ENCODE peak calls at places on chromosomes 4 and X, in nine cellular contexts. W is GM23248; J is activated T-cell treated with anti-CD3 and anti-CD28 coated beads, Interleukin-2, amount 50 U/mL, for 48 hours; L is activated naive CD8-positive, alpha-beta T cell treated with anti-CD3 and anti-CD28 coated beads, Interleukin-2, amount 50 U/mL, for 16 hours; G is IMR-90; I is suprapubic skin; S is stimulated activated CD4-positive, alpha-beta T cell treated with anti-CD3 and anti-CD28 coated beads, Interleukin-15, amount 100 ng/mL, for 1 hour; R is NCI-H1417; F is posterior cingulate gyrus. A is an unnamed sample.

GRCh38 chrX:54043696-54044125 is 562 bp downstream of the PHF8 start:
- DNase-seq in I (no peak), R (no peak), S (peak; percentile 7), W (peak; percentile 62), L (no peak), J (no peak), F (peak; percentile 37), G (peak; percentile 10), A (peak; percentile 22)

GRCh38 chrX:136868283-136869055 is 12.1 kb downstream of the RBMX start:
- DNase-seq in L (no peak), G (no peak), W (no peak), F (no peak), S (no peak), R (no peak), J (no peak), I (no peak), A (no peak)

GRCh38 chr4:76780781-76781697 is 116.9 kb downstream of the SOWAHB start:
- DNase-seq in R (no peak), W (no peak), G (no peak), L (no peak), F (no peak), J (no peak), S (no peak), I (no peak), A (no peak)

GRCh38 chr4:124018383-124019317 is 622.1 kb downstream of the SPRY1 start:
- DNase-seq in W (peak; percentile 59), F (no peak), G (peak; percentile 37), J (no peak), R (peak; percentile 60), L (no peak), I (peak; percentile 79), S (no peak), A (peak; percentile 77)

GRCh38 chrX:123274796-123275195 is 90.7 kb downstream of the GRIA3 start:
- DNase-seq in L (no peak), F (no peak), G (no peak), S (no peak), R (no peak), J (no peak), I (no peak), W (peak; percentile 17), A (no peak)

GRCh38 chrX:2679534-2680485 is 11.3 kb upstream of the CD99 start:
- DNase-seq in S (no peak), W (no peak), L (no peak), I (no peak), G (peak; percentile 41), R (no peak), F (no peak), J (no peak), A (no peak)

GRCh38 chr4:77599378-77599777 is 6.2 kb upstream of the CXCL13 start:
- DNase-seq in W (peak; percentile 64), S (no peak), L (no peak), J (no peak), I (no peak), R (no peak), G (peak; percentile 41), F (no peak), A (no peak)

GRCh38 chrX:76029385-76029784 is 143.5 kb upstream of the PBDC1 start:
- DNase-seq in F (no peak), L (no peak), R (peak; percentile 25), G (no peak), I (no peak), S (no peak), J (no peak), W (no peak), A (no peak)

A was measured in tibial artery.